ENCODE peak calls at places on chromosomes 6 and 20, in ten cellular contexts. Q is T1000; W is COR-L47; D is lower lobe of right lung; P is T-helper 17 cell; O is mucosa of descending colon; V is lower leg skin; N is KBM-7; Y is stimulated activated CD4-positive, alpha-beta T cell treated with anti-CD3 and anti-CD28 coated beads, TNF-alpha, amount 100 ng/mL, for 24 hours; H is psoas muscle. J is an unnamed sample.

GRCh38 chr6:170292778-170293164 is 1.9 kb upstream of the DLL1 start:
- DNase-seq in Q (no peak), W (peak), D (no peak), P (no peak), O (no peak), V (no peak), N (peak), Y (no peak), H (no peak), J (no peak)

GRCh38 chr6:26342106-26342999 is 22.6 kb upstream of the BTN3A2 start:
- DNase-seq in Q (no peak), W (no peak), D (no peak), P (no peak), O (no peak), V (no peak), N (no peak), Y (no peak), H (no peak), J (no peak)

GRCh38 chr6:7176208-7176607 is 68.4 kb downstream of the RREB1 start:
- DNase-seq in Q (no peak), W (no peak), D (no peak), P (no peak), O (no peak), V (no peak), N (no peak), Y (no peak), H (no peak), J (no peak)

GRCh38 chr20:62551408-62552323 is 75.9 kb upstream of the GATA5 start:
- DNase-seq in Q (no peak), W (no peak), D (no peak), P (no peak), O (no peak), V (no peak), N (no peak), Y (no peak), H (no peak), J (no peak)

GRCh38 chr6:51336185-51336584 is 517.5 kb downstream of the TFAP2B start:
- DNase-seq in Q (no peak), W (no peak), D (no peak), P (no peak), O (no peak), V (no peak), N (no peak), Y (no peak), H (no peak), J (no peak)

GRCh38 chr20:49323622-49324238 is 45.9 kb upstream of the ZNFX1 start:
- DNase-seq in Q (no peak), W (peak), D (no peak), P (no peak), O (no peak), V (no peak), N (peak), Y (no peak), H (no peak), J (no peak)

GRCh38 chr6:78533426-78533825 is 333.9 kb upstream of the IRAK1BP1 start:
- DNase-seq in Q (no peak), W (no peak), D (no peak), P (no peak), O (no peak), V (no peak), N (no peak), Y (no peak), H (no peak), J (no peak)

GRCh38 chr6:100806280-100806679 is 74.8 kb downstream of the ASCC3 start:
- DNase-seq in Q (no peak), W (no peak), D (no peak), P (no peak), O (no peak), V (no peak), N (peak), Y (no peak), H (no peak), J (no peak)

GRCh38 chr20:45962031-45962755 is 9.8 kb downstream of the ZNF335 start:
- DNase-seq in Q (no peak), W (no peak), D (peak), P (no peak), O (no peak), V (peak), N (no peak), Y (no peak), H (peak), J (no peak)

GRCh38 chr6:169451065-169451840 is 197.6 kb upstream of the THBS2 start:
- DNase-seq in Q (no peak), W (no peak), D (no peak), P (no peak), O (no peak), V (no peak), N (no peak), Y (no peak), H (no peak), J (no peak)

GRCh38 chr6:22666021-22666420 is 96.7 kb downstream of the HDGFL1 start:
- DNase-seq in Q (no peak), W (no peak), D (no peak), P (no peak), O (no peak), V (no peak), N (no peak), Y (no peak), H (no peak), J (no peak)

GRCh38 chr6:106894978-106895702 is 79.4 kb downstream of the CD24 start:
- DNase-seq in Q (no peak), W (no peak), D (no peak), P (no peak), O (no peak), V (no peak), N (no peak), Y (no peak), H (no peak), J (no peak)

GRCh38 chr20:38184098-38184497 is 19.0 kb upstream of the TGM2 start:
- DNase-seq in Q (no peak), W (no peak), D (no peak), P (no peak), O (no peak), V (peak), N (no peak), Y (no peak), H (no peak), J (no peak)

GRCh38 chr6:13063300-13063918 is 264.9 kb downstream of the TBC1D7 start:
- DNase-seq in Q (no peak), W (no peak), D (no peak), P (no peak), O (no peak), V (no peak), N (no peak), Y (no peak), H (no peak), J (no peak)

GRCh38 chr20:16566080-16566479 is 7.2 kb downstream of the KIF16B start:
- DNase-seq in Q (no peak), W (no peak), D (no peak), P (no peak), O (no peak), V (no peak), N (no peak), Y (no peak), H (no peak), J (no peak)

J was measured in HS-27A.